ENCODE peak calls at places on chromosomes 12 and 14, in seven cellular contexts. L is OCI-LY7, A is upper lobe of left lung, V is ovary, Q is GM23248, E is cardiac muscle cell, T is testis. F is an unnamed sample.

GRCh38 chr14:42930058-42930457 is 1323.4 kb downstream of the LRFN5 start:
- DNase-seq in E (peak; percentile 8), V (no peak), A (peak; percentile 25), L (no peak), T (no peak), Q (no peak), F (peak; percentile 3)

GRCh38 chr12:50618864-50619609 is 114.3 kb downstream of the DIP2B start:
- DNase-seq in L (no peak), E (peak; percentile 66), T (no peak), A (no peak), Q (no peak), V (no peak), F (no peak)

GRCh38 chr12:112812598-112813406 is 21.3 kb downstream of the RPH3A start:
- DNase-seq in A (no peak), E (peak; percentile 44), T (no peak), Q (no peak), V (no peak), L (no peak), F (no peak)

GRCh38 chr14:93940437-93940836 is 13.3 kb downstream of the FAM181A start:
- DNase-seq in T (no peak), A (no peak), L (no peak), Q (no peak), V (no peak), E (no peak), F (no peak)

GRCh38 chr14:76928301-76928700 is 100.2 kb downstream of the IRF2BPL start:
- DNase-seq in E (no peak), Q (peak; percentile 25), L (no peak), T (peak; percentile 57), A (no peak), V (no peak), F (no peak)

GRCh38 chr12:67354966-67355365 is 85.8 kb downstream of the CAND1 start:
- DNase-seq in T (no peak), Q (peak; percentile 35), A (no peak), E (no peak), L (no peak), V (no peak), F (peak; percentile 22)

GRCh38 chr12:72738811-72739210 is 466.6 kb downstream of the TRHDE start:
- DNase-seq in Q (no peak), A (no peak), E (no peak), L (no peak), V (no peak), T (no peak), F (no peak)

GRCh38 chr12:24850486-24850885 is 98.4 kb downstream of the BCAT1 start:
- DNase-seq in Q (no peak), L (no peak), E (no peak), T (no peak), V (no peak), A (no peak), F (no peak)

GRCh38 chr12:11621797-11622423 is 27.6 kb upstream of the ETV6 start:
- DNase-seq in T (peak; percentile 39), Q (peak; percentile 3), L (peak; percentile 70), E (no peak), A (no peak), V (peak; percentile 19), F (peak; percentile 25)

DNA sequence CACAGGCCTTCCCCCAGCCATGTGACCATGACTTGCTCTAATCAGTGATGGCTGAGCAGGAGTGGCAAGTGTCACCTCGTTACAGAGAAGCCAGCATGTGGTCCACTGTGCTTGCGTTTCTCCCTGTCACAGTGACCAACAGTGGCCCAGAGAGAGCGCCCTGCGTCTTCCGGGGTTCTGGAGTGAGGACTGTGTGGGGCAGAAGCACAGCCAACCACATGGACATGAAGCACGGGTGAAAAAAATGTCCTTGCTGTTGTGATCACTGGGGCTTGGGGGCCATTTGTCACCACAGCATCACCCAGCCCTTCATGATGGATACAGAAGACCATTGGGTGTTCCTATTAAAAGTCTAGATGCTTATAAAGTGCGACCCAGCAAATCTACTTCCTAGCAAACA is 174.6 kb upstream of the C14orf180 start:
- DNase-seq in T (no peak), A (no peak), Q (no peak), L (no peak), E (no peak), V (no peak), F (no peak)
- H3K4me1 ChIP-seq in T (no peaks in the 10 kb centered on the region), A (no peaks in the 10 kb centered on the region), Q (no peaks in the 10 kb centered on the region), L (no peaks in the 10 kb centered on the region), E (no peaks in the 10 kb centered on the region), V (no peaks in the 10 kb centered on the region), F (peaks cover 9% of the 10 kb centered on the region)

DNA sequence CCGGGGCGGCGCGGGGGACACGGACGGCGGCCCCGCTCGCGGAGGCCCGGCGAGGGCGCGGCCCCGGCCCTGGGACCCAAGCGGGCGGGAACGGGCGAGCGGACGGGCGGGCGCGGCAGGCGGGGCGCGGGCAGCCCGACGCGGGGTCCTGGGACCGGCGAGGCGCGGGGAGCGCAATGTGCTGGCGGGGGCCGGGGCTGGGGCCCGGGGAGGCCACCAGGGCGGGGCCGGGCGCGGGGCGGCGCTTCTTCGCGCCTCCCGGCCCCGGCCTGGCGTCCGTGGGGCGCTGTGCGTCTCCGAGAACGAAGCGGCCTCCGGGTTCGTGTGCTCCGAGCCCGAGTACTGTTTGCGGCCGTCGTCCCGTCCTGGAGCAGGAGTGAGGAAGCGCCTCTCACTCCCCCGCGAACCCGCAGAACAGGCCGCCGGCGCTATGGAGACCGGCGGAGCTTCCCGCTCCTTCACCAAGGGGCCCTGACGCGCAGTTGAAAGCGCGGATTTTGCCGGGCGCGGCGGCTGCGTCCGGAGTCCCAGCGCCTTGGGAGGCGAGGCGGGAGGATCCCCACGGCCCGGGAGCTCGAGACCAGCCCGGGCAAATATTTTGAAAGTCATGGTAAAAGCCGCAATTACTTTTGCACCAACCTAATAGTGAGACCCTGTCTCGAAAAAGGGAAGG is 415 bp upstream of the ANKLE2 start:
- DNase-seq in T (peak; percentile 83), E (peak; percentile 93), A (peak; percentile 86), Q (peak; percentile 98), V (peak; percentile 83), L (peak; percentile 92), F (peak; percentile 92)
- H3K4me1 ChIP-seq in T (peaks cover 18% of the 10 kb centered on the region), E (peaks cover 5% of the 10 kb centered on the region), A (peaks cover 39% of the 10 kb centered on the region), Q (peaks cover 14% of the 10 kb centered on the region), V (peaks cover 10% of the 10 kb centered on the region), L (peaks cover 24% of the 10 kb centered on the region), F (peaks cover 9% of the 10 kb centered on the region)

GRCh38 chr14:103891667-103892215 is 36.5 kb upstream of the TDRD9 start:
- DNase-seq in L (no peak), T (no peak), E (no peak), V (no peak), A (no peak), Q (no peak), F (no peak)

GRCh38 chr14:103890052-103890371 is 38.2 kb upstream of the TDRD9 start:
- DNase-seq in L (no peak), E (no peak), A (no peak), Q (no peak), V (no peak), T (no peak), F (no peak)

GRCh38 chr14:103890836-103891666 is 37.2 kb upstream of the TDRD9 start:
- DNase-seq in T (no peak), E (no peak), Q (no peak), L (no peak), A (no peak), V (no peak), F (no peak)

GRCh38 chr14:103894034-103894722 is 34.1 kb upstream of the TDRD9 start:
- DNase-seq in Q (no peak), E (no peak), A (no peak), T (no peak), L (no peak), V (no peak), F (no peak)

DNA sequence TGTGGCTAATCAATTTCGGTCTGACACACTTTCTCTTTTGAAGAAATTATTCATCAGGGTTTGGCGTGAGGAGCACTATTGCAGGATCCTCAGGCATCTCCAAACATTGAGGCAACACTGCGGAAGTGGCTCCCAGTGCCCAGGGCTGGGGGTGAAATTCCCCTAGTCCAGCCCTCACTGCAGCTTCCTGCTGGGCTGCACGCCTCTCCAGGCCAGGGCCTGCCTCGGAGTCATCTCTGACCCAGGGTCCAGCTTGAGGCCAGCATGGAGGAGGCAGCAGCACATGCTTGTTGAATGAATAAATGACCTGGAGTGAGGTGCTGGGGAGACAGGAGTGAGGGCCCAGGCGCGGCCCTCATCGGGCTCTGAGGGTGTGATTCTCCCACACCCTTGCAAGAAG is 36.0 kb upstream of the TDRD9 start:
- DNase-seq in T (no peak), E (no peak), A (no peak), V (no peak), L (no peak), Q (no peak), F (no peak)
- H3K4me1 ChIP-seq in T (no peaks in the 10 kb centered on the region), E (no peaks in the 10 kb centered on the region), A (no peaks in the 10 kb centered on the region), V (peaks cover 7% of the 10 kb centered on the region), L (no peaks in the 10 kb centered on the region), Q (no peaks in the 10 kb centered on the region), F (no peaks in the 10 kb centered on the region)

GRCh38 chr12:97575792-97576191 is 113.2 kb downstream of the RMST start:
- DNase-seq in V (no peak), L (no peak), T (no peak), Q (no peak), E (no peak), A (no peak), F (no peak)

GRCh38 chr12:97573901-97574300 is 111.3 kb downstream of the RMST start:
- DNase-seq in L (no peak), V (no peak), T (no peak), Q (no peak), E (no peak), A (no peak), F (no peak)

GRCh38 chr12:97567619-97568110 is 105.1 kb downstream of the RMST start:
- DNase-seq in L (no peak), Q (no peak), T (no peak), A (no peak), V (no peak), E (no peak), F (no peak)

GRCh38 chr12:97568336-97569180 is 106.0 kb downstream of the RMST start:
- DNase-seq in A (peak; percentile 59), V (no peak), L (no peak), T (no peak), E (no peak), Q (no peak), F (no peak)

DNA sequence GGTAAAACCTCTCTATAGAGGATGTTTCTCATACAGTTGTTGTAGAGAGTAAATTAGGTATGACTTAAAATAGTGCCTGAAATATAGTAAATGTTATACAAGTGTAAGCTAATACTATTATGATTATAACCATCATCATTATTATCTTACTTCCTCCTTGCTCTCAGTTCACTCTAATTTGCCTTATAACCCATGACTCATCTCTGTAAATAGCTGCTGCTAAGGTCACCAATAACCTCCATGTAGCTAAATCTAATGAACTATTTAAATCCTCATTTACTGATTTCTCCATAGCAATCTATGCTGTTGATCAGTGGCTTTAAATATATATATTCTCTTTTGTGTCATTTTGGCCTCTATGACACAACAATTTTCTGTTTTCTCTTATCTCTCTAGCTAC is 109.6 kb downstream of the RMST start:
- DNase-seq in Q (no peak), E (no peak), V (no peak), A (no peak), L (no peak), T (no peak), F (no peak)
- H3K4me1 ChIP-seq in Q (no peaks in the 10 kb centered on the region), E (no peaks in the 10 kb centered on the region), V (no peaks in the 10 kb centered on the region), A (no peaks in the 10 kb centered on the region), L (no peaks in the 10 kb centered on the region), T (no peaks in the 10 kb centered on the region), F (no peaks in the 10 kb centered on the region)